ENCODE peak calls at places on chromosome 2, in seven cellular contexts. One of them, this sample, is unnamed.

GRCh38 chr2:239806758-239807434 is 218.2 kb downstream of the NDUFA10 start:
- DNase-seq in CD8-positive, alpha-beta T cell: no peak
- DNase-seq in hippocampal formation: no peak
- DNase-seq in amniotic epithelial cell: no peak
- DNase-seq in left lobe of liver: peak
- DNase-seq in activated CD8-positive, alpha-beta memory T cell treated with anti-CD3 and anti-CD28 coated beads for 48 hours: no peak
- DNase-seq in T-helper 9 cell: no peak
- DNase-seq in this sample: no peak

GRCh38 chr2:137056704-137057103 is 291.4 kb downstream of the THSD7B start:
- DNase-seq in amniotic epithelial cell: no peak
- DNase-seq in left lobe of liver: no peak
- DNase-seq in activated CD8-positive, alpha-beta memory T cell treated with anti-CD3 and anti-CD28 coated beads for 48 hours: no peak
- DNase-seq in CD8-positive, alpha-beta T cell: no peak
- DNase-seq in hippocampal formation: no peak
- DNase-seq in T-helper 9 cell: no peak
- DNase-seq in this sample: no peak

GRCh38 chr2:74985983-74986382 is 27.5 kb downstream of the POLE4 start:
- DNase-seq in T-helper 9 cell: no peak
- DNase-seq in amniotic epithelial cell: no peak
- DNase-seq in hippocampal formation: no peak
- DNase-seq in left lobe of liver: no peak
- DNase-seq in activated CD8-positive, alpha-beta memory T cell treated with anti-CD3 and anti-CD28 coated beads for 48 hours: no peak
- DNase-seq in CD8-positive, alpha-beta T cell: no peak
- DNase-seq in this sample: no peak

GRCh38 chr2:30078521-30078920 is 68.3 kb upstream of the YPEL5 start:
- DNase-seq in amniotic epithelial cell: peak
- DNase-seq in hippocampal formation: no peak
- DNase-seq in left lobe of liver: no peak
- DNase-seq in T-helper 9 cell: no peak
- DNase-seq in CD8-positive, alpha-beta T cell: no peak
- DNase-seq in activated CD8-positive, alpha-beta memory T cell treated with anti-CD3 and anti-CD28 coated beads for 48 hours: no peak
- DNase-seq in this sample: no peak

GRCh38 chr2:18505703-18506341 is 54.6 kb downstream of the RDH14 start:
- DNase-seq in amniotic epithelial cell: no peak
- DNase-seq in CD8-positive, alpha-beta T cell: no peak
- DNase-seq in left lobe of liver: no peak
- DNase-seq in T-helper 9 cell: no peak
- DNase-seq in activated CD8-positive, alpha-beta memory T cell treated with anti-CD3 and anti-CD28 coated beads for 48 hours: no peak
- DNase-seq in hippocampal formation: no peak
- DNase-seq in this sample: peak

GRCh38 chr2:133414486-133415209 is 153.6 kb downstream of the NCKAP5 start:
- DNase-seq in activated CD8-positive, alpha-beta memory T cell treated with anti-CD3 and anti-CD28 coated beads for 48 hours: no peak
- DNase-seq in amniotic epithelial cell: peak
- DNase-seq in T-helper 9 cell: no peak
- DNase-seq in left lobe of liver: no peak
- DNase-seq in hippocampal formation: no peak
- DNase-seq in CD8-positive, alpha-beta T cell: no peak
- DNase-seq in this sample: no peak

GRCh38 chr2:53530126-53530525 is 237.5 kb upstream of the CHAC2 start:
- DNase-seq in left lobe of liver: no peak
- DNase-seq in activated CD8-positive, alpha-beta memory T cell treated with anti-CD3 and anti-CD28 coated beads for 48 hours: no peak
- DNase-seq in T-helper 9 cell: no peak
- DNase-seq in amniotic epithelial cell: no peak
- DNase-seq in hippocampal formation: no peak
- DNase-seq in CD8-positive, alpha-beta T cell: no peak
- DNase-seq in this sample: no peak

GRCh38 chr2:233531880-233532458 is 34.6 kb downstream of the USP40 start:
- DNase-seq in activated CD8-positive, alpha-beta memory T cell treated with anti-CD3 and anti-CD28 coated beads for 48 hours: no peak
- DNase-seq in left lobe of liver: no peak
- DNase-seq in hippocampal formation: no peak
- DNase-seq in CD8-positive, alpha-beta T cell: no peak
- DNase-seq in T-helper 9 cell: no peak
- DNase-seq in amniotic epithelial cell: no peak
- DNase-seq in this sample: no peak

GRCh38 chr2:200274116-200275075 is 32.1 kb upstream of the SPATS2L start:
- DNase-seq in CD8-positive, alpha-beta T cell: no peak
- DNase-seq in amniotic epithelial cell: no peak
- DNase-seq in hippocampal formation: peak
- DNase-seq in left lobe of liver: no peak
- DNase-seq in activated CD8-positive, alpha-beta memory T cell treated with anti-CD3 and anti-CD28 coated beads for 48 hours: no peak
- DNase-seq in T-helper 9 cell: no peak
- DNase-seq in this sample: no peak

GRCh38 chr2:68594674-68595492 is 48.5 kb upstream of the PROKR1 start:
- DNase-seq in amniotic epithelial cell: peak
- DNase-seq in T-helper 9 cell: peak
- DNase-seq in hippocampal formation: no peak
- DNase-seq in activated CD8-positive, alpha-beta memory T cell treated with anti-CD3 and anti-CD28 coated beads for 48 hours: no peak
- DNase-seq in left lobe of liver: peak
- DNase-seq in CD8-positive, alpha-beta T cell: peak
- DNase-seq in this sample: peak